ENCODE peak calls at places on chromosomes 1 and 21, in five cellular contexts. A, R, X, H and S are unnamed samples.

GRCh38 chr1:230156536-230156935 is 89.5 kb downstream of the GALNT2 start:
- DNase-seq in X (no peak), R (no peak), A (no peak), H (no peak), S (no peak)

GRCh38 chr1:183163311-183163710 is 22.8 kb upstream of the LAMC2 start:
- DNase-seq in R (peak; percentile 95), H (no peak), X (no peak), A (no peak), S (no peak)

GRCh38 chr1:27968692-27969091 is 8.9 kb downstream of the XKR8 start:
- DNase-seq in X (no peak), R (peak; percentile 95), A (no peak), H (peak; percentile 48), S (no peak)

GRCh38 chr1:205210876-205211838 is at the start of gene DSTYK:
- DNase-seq in H (peak; percentile 94), A (peak; percentile 96), X (peak; percentile 87), R (peak; percentile 97), S (peak; percentile 87)

GRCh38 chr1:55044617-55045397 is 5.5 kb downstream of the PCSK9 start:
- DNase-seq in A (no peak), H (no peak), X (no peak), R (no peak), S (no peak)

GRCh38 chr21:31476551-31477120 is 132.6 kb upstream of the TIAM1 start:
- DNase-seq in R (peak; percentile 7), X (no peak), H (no peak), A (no peak), S (no peak)

GRCh38 chr1:34167091-34167788 is 2.2 kb upstream of the CSMD2 start:
- DNase-seq in X (no peak), H (no peak), A (no peak), R (no peak), S (no peak)

GRCh38 chr1:44433209-44433608 is 28.2 kb downstream of the RNF220 start:
- DNase-seq in X (no peak), A (no peak), R (no peak), H (no peak), S (no peak)

GRCh38 chr1:75579046-75579445 is 31.9 kb downstream of the SLC44A5 start:
- DNase-seq in A (no peak), X (no peak), H (no peak), R (peak; percentile 66), S (no peak)

GRCh38 chr1:43711524-43712386 is 4.4 kb downstream of the ST3GAL3 start:
- DNase-seq in R (peak; percentile 85), A (no peak), H (no peak), X (no peak), S (no peak)

GRCh38 chr1:155392898-155393411 is 72.3 kb downstream of the RUSC1 start:
- DNase-seq in H (no peak), A (no peak), X (no peak), R (peak; percentile 62), S (no peak)

GRCh38 chr1:45340816-45341215 is 576 bp upstream of the MUTYH start:
- DNase-seq in A (no peak), X (no peak), R (no peak), H (no peak), S (no peak)

GRCh38 chr1:114002492-114003290 is 23.4 kb downstream of the OLFML3 start:
- DNase-seq in H (no peak), X (no peak), A (no peak), R (no peak), S (no peak)

GRCh38 chr1:96641292-96641691 is 80.3 kb upstream of the PTBP2 start:
- DNase-seq in R (peak; percentile 8), A (no peak), H (no peak), X (no peak), S (no peak)

GRCh38 chr1:78522136-78522535 is 31.4 kb downstream of the PTGFR start:
- DNase-seq in X (no peak), R (no peak), A (no peak), H (no peak), S (no peak)

GRCh38 chr1:215081566-215082531 is 688 bp upstream of the KCNK2 start:
- DNase-seq in H (no peak), A (no peak), X (no peak), R (no peak), S (peak; percentile 51)

GRCh38 chr1:44326066-44326701 is 28.9 kb downstream of the ERI3 start:
- DNase-seq in A (no peak), X (no peak), R (peak; percentile 52), H (no peak), S (no peak)

GRCh38 chr1:203320546-203321272 is 15.4 kb downstream of the BTG2 start:
- DNase-seq in A (no peak), X (no peak), R (peak; percentile 67), H (peak; percentile 87), S (peak; percentile 56)

GRCh38 chr1:107804134-107804533 is 160.8 kb downstream of the VAV3 start:
- DNase-seq in H (no peak), X (no peak), A (no peak), R (no peak), S (no peak)

GRCh38 chr21:46057111-46057709 is 40.7 kb upstream of the COL6A2 start:
- DNase-seq in A (no peak), R (no peak), X (no peak), H (no peak), S (peak; percentile 25)

GRCh38 chr1:47804127-47804526 is 193.1 kb downstream of the TRABD2B start:
- DNase-seq in H (no peak), A (peak; percentile 52), R (no peak), X (no peak), S (no peak)

GRCh38 chr1:93585059-93585966 is 96.3 kb downstream of the BCAR3 start:
- DNase-seq in A (peak; percentile 89), R (peak; percentile 50), X (no peak), H (peak; percentile 98), S (peak; percentile 98)

GRCh38 chr1:58699011-58699762 is 675 bp downstream of the MYSM1 start:
- DNase-seq in A (no peak), X (no peak), R (peak; percentile 12), H (peak; percentile 27), S (no peak)

GRCh38 chr1:218350909-218351616 is 5.9 kb downstream of the TGFB2 start:
- DNase-seq in A (no peak), R (peak; percentile 93), H (no peak), X (no peak), S (no peak)

GRCh38 chr1:6097117-6097595 is 51.5 kb downstream of the KCNAB2 start:
- DNase-seq in A (no peak), H (no peak), X (no peak), R (no peak), S (no peak)

GRCh38 chr1:83693409-83694126 is 305.4 kb downstream of the TTLL7 start:
- DNase-seq in X (no peak), H (no peak), A (peak; percentile 37), R (peak; percentile 27), S (no peak)

GRCh38 chr1:203726417-203726867 is 38.5 kb upstream of the LAX1 start:
- DNase-seq in R (no peak), X (no peak), H (no peak), A (peak; percentile 53), S (no peak)

GRCh38 chr1:166197597-166197996 is 30.8 kb upstream of the FAM78B start:
- DNase-seq in A (no peak), R (peak; percentile 84), X (no peak), H (no peak), S (peak; percentile 19)

GRCh38 chr1:9652379-9653194 is 1.1 kb downstream of the PIK3CD start:
- DNase-seq in A (no peak), R (no peak), H (no peak), X (no peak), S (no peak)

GRCh38 chr1:32201011-32201855 is 838 bp downstream of the CCDC28B start:
- DNase-seq in X (peak; percentile 64), A (peak; percentile 74), H (peak; percentile 80), R (peak; percentile 52), S (peak; percentile 72)

GRCh38 chr1:54774820-54775498 is 10.6 kb upstream of the PARS2 start:
- DNase-seq in X (no peak), R (peak; percentile 32), H (no peak), A (peak; percentile 33), S (no peak)

GRCh38 chr1:81834268-81834667 is 33.5 kb downstream of the ADGRL2 start:
- DNase-seq in H (no peak), R (peak; percentile 74), X (no peak), A (no peak), S (no peak)

GRCh38 chr1:8922962-8923361 is 22.7 kb upstream of the CA6 start:
- DNase-seq in A (no peak), H (no peak), R (no peak), X (no peak), S (no peak)

GRCh38 chr1:46654012-46654411 is 14.2 kb downstream of the ATPAF1 start:
- DNase-seq in R (no peak), H (peak; percentile 24), A (no peak), X (no peak), S (no peak)
- H3K4me3 ChIP-seq in R (peak overlapping the region; percentile 47), H (no peak overlapping the region), A (no peak overlapping the region), X (no peak overlapping the region), S (no peak overlapping the region)

GRCh38 chr1:70207492-70207891 is 2.1 kb upstream of the LRRC40 start:
- DNase-seq in X (no peak), R (no peak), H (no peak), A (no peak), S (no peak)
- H3K4me1 ChIP-seq in X (peaks cover 22% of the 10 kb centered on the region), R (peaks cover 6% of the 10 kb centered on the region), H (no peaks in the 10 kb centered on the region), A (peaks cover 10% of the 10 kb centered on the region), S (peaks cover 26% of the 10 kb centered on the region)

DNA sequence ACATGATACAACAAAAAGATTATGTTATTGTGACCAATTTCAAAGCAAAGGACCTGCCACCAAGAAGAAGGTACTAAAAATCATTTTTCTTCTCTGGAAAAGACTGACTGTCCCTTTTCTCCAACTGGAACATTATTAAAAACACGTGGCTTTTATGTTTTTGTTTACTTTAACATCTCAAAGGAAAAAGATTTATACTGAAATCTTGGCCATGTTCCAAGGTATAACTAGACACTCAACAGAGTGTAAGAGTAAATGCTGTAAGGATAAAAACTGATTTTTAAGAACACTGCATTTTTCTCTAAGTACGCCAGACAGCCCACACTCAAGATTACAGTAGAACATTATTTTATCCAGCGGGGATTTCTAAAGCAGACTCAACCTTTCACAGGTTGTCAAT is 62.1 kb downstream of the BRWD1 start:
- DNase-seq in X (no peak), H (no peak), A (no peak), R (no peak), S (no peak)
- H3K27ac ChIP-seq in X (no peak overlapping the region), H (no peak overlapping the region), A (no peak overlapping the region), R (no peak overlapping the region), S (no peak overlapping the region)

DNA sequence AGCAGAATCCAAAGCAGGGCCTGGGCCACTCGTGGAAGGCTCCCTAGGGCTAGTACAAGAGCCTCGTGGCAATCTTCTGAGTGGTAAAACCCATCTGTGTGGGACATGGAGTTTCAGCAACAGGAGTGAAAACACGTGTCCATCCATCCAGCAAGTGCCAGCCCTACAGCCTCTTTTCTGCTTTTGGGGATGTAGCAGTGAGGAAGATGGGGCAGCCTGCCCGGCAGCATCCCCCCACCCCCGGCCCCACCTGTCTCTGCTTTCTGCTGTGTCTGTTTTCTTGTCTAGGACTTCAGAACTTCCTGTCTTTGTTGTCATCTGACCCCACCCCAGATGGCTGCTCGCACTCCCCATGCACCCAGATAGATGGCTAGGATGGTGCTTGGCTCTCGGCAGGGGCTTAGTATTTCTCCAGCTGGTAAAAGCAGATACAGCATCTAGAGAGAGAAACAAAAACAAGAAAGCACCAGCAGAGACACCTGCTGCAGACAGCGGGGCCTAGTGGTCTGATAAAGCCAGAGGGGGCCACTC is 1.5 kb downstream of the CPTP start:
- DNase-seq in X (no peak), A (no peak), R (no peak), H (no peak), S (no peak)
- H3K4me3 ChIP-seq in X (no peak overlapping the region), A (no peak overlapping the region), R (peak overlapping the region; percentile 84), H (peak overlapping the region; percentile 99), S (no peak overlapping the region)

GRCh38 chr1:30748098-30748698 is 9.4 kb downstream of the LAPTM5 start:
- DNase-seq in X (no peak), H (no peak), R (no peak), A (no peak), S (no peak)
- H3K4me1 ChIP-seq in X (peaks cover 92% of the 10 kb centered on the region), H (peaks cover 11% of the 10 kb centered on the region), R (no peaks in the 10 kb centered on the region), A (no peaks in the 10 kb centered on the region), S (peaks cover 8% of the 10 kb centered on the region)

GRCh38 chr1:22163578-22163977 is 20.7 kb upstream of the WNT4 start:
- DNase-seq in H (peak; percentile 66), X (no peak), A (no peak), R (no peak), S (no peak)
- H3K27ac ChIP-seq in H (peak overlapping the region; percentile 29), X (no peak overlapping the region), A (no peak overlapping the region), R (no peak overlapping the region), S (no peak overlapping the region)